ENCODE peak calls at places on chromosomes 6 and 20, in five cellular contexts. L is mucosa of descending colon, O is adipocyte, P is cardiac muscle cell, E is aorta. N is an unnamed sample. For H3K36me3, the result is how much of the 10 kb centered on the place peaks cover.

GRCh38 chr6:78324213-78324612 is 543.1 kb upstream of the IRAK1BP1 start:
- DNase-seq in P (no peak), E (no peak), L (no peak), O (peak), N (no peak)

GRCh38 chr6:157779705-157780604 is 43.1 kb upstream of the SNX9 start:
- DNase-seq in O (no peak), E (no peak), L (no peak), P (peak), N (no peak)

GRCh38 chr6:123332070-123332469 is 304.7 kb downstream of the TRDN start:
- DNase-seq in L (no peak), O (no peak), P (no peak), E (no peak), N (no peak)

GRCh38 chr6:163554032-163554431 is 139.5 kb downstream of the QKI start:
- DNase-seq in L (no peak), O (no peak), P (no peak), E (no peak), N (no peak)

GRCh38 chr6:27177454-27178000 is 70.0 kb upstream of the PRSS16 start:
- DNase-seq in E (peak), P (peak), O (peak), L (peak), N (peak)

GRCh38 chr6:99138445-99138844 is 190.7 kb upstream of the FBXL4 start:
- DNase-seq in O (no peak), P (no peak), L (no peak), E (no peak), N (no peak)

GRCh38 chr6:72787521-72788031 is 165.7 kb downstream of the KCNQ5 start:
- DNase-seq in O (peak), L (no peak), E (no peak), P (peak), N (no peak)

GRCh38 chr6:159067334-159067733 is 22.5 kb upstream of the TAGAP start:
- DNase-seq in O (no peak), E (no peak), P (no peak), L (no peak), N (no peak)

GRCh38 chr20:56795492-56795891 is 166.4 kb downstream of the TFAP2C start:
- DNase-seq in P (no peak), O (no peak), L (no peak), E (no peak), N (no peak)

GRCh38 chr6:157268396-157268795 is 54.9 kb downstream of the TMEM242 start:
- DNase-seq in E (no peak), L (no peak), P (no peak), O (no peak), N (no peak)

GRCh38 chr6:5865492-5866031 is 141.2 kb downstream of the NRN1 start:
- DNase-seq in P (no peak), O (no peak), E (no peak), L (no peak), N (no peak)

GRCh38 chr6:64507661-64508060 is 872.1 kb downstream of the PHF3 start:
- DNase-seq in O (no peak), P (no peak), E (no peak), L (no peak), N (no peak)

GRCh38 chr20:54056762-54057639 is 13.4 kb downstream of the BCAS1 start:
- DNase-seq in E (no peak), P (no peak), L (no peak), O (no peak), N (no peak)

GRCh38 chr6:113414511-113414910 is 442.6 kb upstream of the MARCKS start:
- DNase-seq in L (no peak), P (peak), O (peak), E (peak), N (no peak)

GRCh38 chr6:125073071-125073470 is 80.5 kb upstream of the TPD52L1 start:
- DNase-seq in L (no peak), E (no peak), O (no peak), P (no peak), N (no peak)

GRCh38 chr6:1987640-1988039 is 257.8 kb downstream of the GMDS start:
- DNase-seq in O (peak), P (peak), E (no peak), L (no peak), N (no peak)

GRCh38 chr6:110760589-110760988 is 54.7 kb downstream of the CDK19 start:
- DNase-seq in E (no peak), L (no peak), O (no peak), P (no peak), N (no peak)

GRCh38 chr6:114164206-114164605 is 178.6 kb downstream of the HS3ST5 start:
- DNase-seq in E (no peak), P (no peak), L (no peak), O (no peak), N (no peak)

GRCh38 chr20:44471481-44471882 is 4.2 kb upstream of the TTPAL start:
- DNase-seq in E (no peak), L (no peak), P (peak), O (peak), N (no peak)

GRCh38 chr6:109925060-109925459 is 53.1 kb upstream of the GPR6 start:
- DNase-seq in O (peak), L (no peak), P (peak), E (no peak), N (no peak)

GRCh38 chr6:53326372-53327016 is 22.3 kb downstream of the ELOVL5 start:
- DNase-seq in L (no peak), P (peak), O (peak), E (peak), N (no peak)

GRCh38 chr6:86459978-86460377 is 477.4 kb upstream of the HTR1E start:
- DNase-seq in L (no peak), O (no peak), E (no peak), P (no peak), N (no peak)

GRCh38 chr6:158222066-158222465 is 53.9 kb downstream of the GTF2H5 start:
- DNase-seq in O (no peak), E (no peak), P (no peak), L (no peak), N (no peak)

GRCh38 chr6:107822154-107823046 is 1.7 kb downstream of the SCML4 start:
- DNase-seq in P (peak), O (no peak), E (no peak), L (no peak), N (no peak)

GRCh38 chr6:110858562-110859214 is 15.9 kb upstream of the AMD1 start:
- DNase-seq in E (peak), O (no peak), P (no peak), L (no peak), N (peak)

GRCh38 chr20:25077610-25078169 is 4.3 kb downstream of the VSX1 start:
- DNase-seq in P (peak), L (no peak), O (peak), E (no peak), N (peak)

GRCh38 chr6:25601797-25602679 is 50.0 kb upstream of the SCGN start:
- DNase-seq in E (no peak), O (peak), L (no peak), P (peak), N (no peak)

GRCh38 chr6:79832723-79833122 is 114.6 kb downstream of the ELOVL4 start:
- DNase-seq in O (no peak), L (no peak), E (no peak), P (no peak), N (no peak)

GRCh38 chr20:43767686-43768474 is 41.1 kb upstream of the GTSF1L start:
- DNase-seq in L (no peak), O (peak), P (peak), E (no peak), N (peak)

GRCh38 chr6:148385379-148385778 is 42.7 kb downstream of the SASH1 start:
- DNase-seq in O (no peak), E (no peak), P (no peak), L (no peak), N (no peak)

GRCh38 chr6:5637714-5638113 is 369.0 kb downstream of the NRN1 start:
- DNase-seq in P (no peak), E (no peak), L (no peak), O (no peak), N (no peak)

GRCh38 chr6:91288741-91289140 is 701.9 kb upstream of the MAP3K7 start:
- DNase-seq in E (no peak), P (no peak), O (no peak), L (no peak), N (no peak)

GRCh38 chr20:37961016-37961415 is 58.1 kb downstream of the VSTM2L start:
- DNase-seq in L (no peak), P (no peak), O (no peak), E (no peak), N (no peak)

GRCh38 chr6:14290448-14291388 is 173.1 kb downstream of the CD83 start:
- DNase-seq in P (no peak), E (no peak), O (no peak), L (no peak), N (no peak)

GRCh38 chr20:25196701-25197120 is 1.2 kb downstream of the ENTPD6 start:
- DNase-seq in P (no peak), E (no peak), O (peak), L (no peak), N (no peak)

GRCh38 chr20:20832715-20833114 is 120.3 kb upstream of the RALGAPA2 start:
- DNase-seq in P (no peak), L (no peak), E (no peak), O (no peak), N (no peak)

GRCh38 chr6:97497713-97498331 is 214.8 kb upstream of the MMS22L start:
- DNase-seq in O (peak), L (peak), P (peak), E (peak), N (peak)

GRCh38 chr6:97501875-97502274 is 218.9 kb upstream of the MMS22L start:
- DNase-seq in P (no peak), L (no peak), O (no peak), E (no peak), N (no peak)
- H3K36me3 ChIP-seq in P (under half), L (under half), O (under half), E (under half), N (under half)

GRCh38 chr6:42338573-42339218 is 113.0 kb downstream of the TRERF1 start:
- DNase-seq in O (peak), E (no peak), L (no peak), P (peak), N (no peak)
- H3K4me3 ChIP-seq in O (peak), E (no peak), L (no peak), P (no peak), N (no peak)

GRCh38 chr20:1905693-1906092 is 10.5 kb downstream of the SIRPA start:
- DNase-seq in E (no peak), L (no peak), O (no peak), P (no peak), N (no peak)
- H3K36me3 ChIP-seq in E (under half), L (under half), O (under half), P (under half), N (under half)

DNA sequence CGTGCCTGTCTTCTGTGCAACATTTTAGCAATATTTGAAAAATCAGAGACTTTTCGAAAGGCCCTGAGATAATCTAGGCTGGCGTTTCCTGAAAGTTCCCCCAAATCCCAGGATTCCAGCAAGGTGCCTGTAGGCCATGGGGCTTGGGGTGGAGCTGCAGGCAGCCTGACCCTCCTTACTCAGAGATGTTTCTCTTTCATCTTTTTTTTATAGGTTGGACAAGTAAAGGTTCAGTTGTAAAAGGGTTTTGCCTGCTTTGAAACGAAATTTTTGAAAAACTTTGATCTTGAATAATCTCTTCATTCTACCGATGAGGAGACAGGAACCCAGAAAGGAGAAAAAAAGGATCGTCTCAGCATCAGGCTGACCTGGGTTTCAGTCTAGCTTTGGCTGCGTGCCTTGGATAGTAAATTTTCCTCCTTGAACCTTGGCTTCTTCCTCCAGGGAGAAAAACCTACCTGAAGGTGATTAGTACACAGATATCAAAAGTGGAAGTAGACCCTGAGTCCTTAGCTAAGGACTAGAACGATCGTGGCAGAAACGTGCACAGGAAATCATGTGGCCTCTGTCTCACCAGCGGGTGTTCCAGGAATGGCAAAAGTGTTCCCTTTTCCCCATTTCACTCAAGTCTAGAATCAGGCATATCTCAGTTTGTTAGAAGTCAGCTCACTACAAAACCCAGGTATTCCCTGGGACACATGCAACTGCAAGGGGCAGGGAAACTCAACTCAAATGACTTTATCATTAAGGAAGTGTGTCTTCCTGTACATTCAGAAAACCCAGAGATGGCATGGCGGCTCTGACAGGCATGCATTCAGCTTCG is 128.2 kb upstream of the PTPN1 start:
- DNase-seq in E (peak), P (no peak), L (no peak), O (no peak), N (no peak)
- H3K4me3 ChIP-seq in E (no peak), P (no peak), L (no peak), O (no peak), N (no peak)

N was measured in upper lobe of right lung.